ENCODE peak calls at places on chromosome 12, in four cellular contexts. One of them, this sample, is unnamed.

GRCh38 chr12:52699960-52700359 is 3.4 kb downstream of the KRT77 start:
- DNase-seq in cardiac fibroblast: no peak
- DNase-seq in iris pigment epithelial cell: no peak
- DNase-seq in NCI-H345: no peak
- DNase-seq in this sample: no peak

GRCh38 chr12:55847033-55847432 is 4.3 kb upstream of the MMP19 start:
- DNase-seq in cardiac fibroblast: peak; percentile 80
- DNase-seq in iris pigment epithelial cell: peak; percentile 86
- DNase-seq in NCI-H345: no peak
- DNase-seq in this sample: no peak

GRCh38 chr12:72178244-72178643 is 93.9 kb upstream of the TRHDE start:
- DNase-seq in cardiac fibroblast: no peak
- DNase-seq in iris pigment epithelial cell: no peak
- DNase-seq in NCI-H345: no peak
- DNase-seq in this sample: no peak

GRCh38 chr12:93908846-93909592 is 231.8 kb downstream of the CRADD start:
- DNase-seq in cardiac fibroblast: peak; percentile 78
- DNase-seq in iris pigment epithelial cell: peak; percentile 42
- DNase-seq in NCI-H345: peak; percentile 78
- DNase-seq in this sample: no peak

GRCh38 chr12:13044859-13045384 is 741 bp downstream of the FAM234B start:
- DNase-seq in cardiac fibroblast: peak; percentile 32
- DNase-seq in iris pigment epithelial cell: no peak
- DNase-seq in NCI-H345: no peak
- DNase-seq in this sample: no peak

GRCh38 chr12:76588881-76589565 is 29.5 kb upstream of the OSBPL8 start:
- DNase-seq in cardiac fibroblast: peak; percentile 91
- DNase-seq in iris pigment epithelial cell: peak; percentile 98
- DNase-seq in NCI-H345: no peak
- DNase-seq in this sample: no peak

GRCh38 chr12:77349703-77350102 is 284.3 kb upstream of the E2F7 start:
- DNase-seq in cardiac fibroblast: no peak
- DNase-seq in iris pigment epithelial cell: no peak
- DNase-seq in NCI-H345: no peak
- DNase-seq in this sample: no peak

GRCh38 chr12:709631-710030 is 42.7 kb upstream of the WNK1 start:
- DNase-seq in cardiac fibroblast: no peak
- DNase-seq in iris pigment epithelial cell: no peak
- DNase-seq in NCI-H345: no peak
- DNase-seq in this sample: no peak

GRCh38 chr12:11621797-11622423 is 27.6 kb upstream of the ETV6 start:
- DNase-seq in cardiac fibroblast: peak; percentile 21
- DNase-seq in iris pigment epithelial cell: peak; percentile 6
- DNase-seq in NCI-H345: no peak
- DNase-seq in this sample: no peak

GRCh38 chr12:10381912-10382628 is 7.8 kb downstream of the KLRK1 start:
- DNase-seq in cardiac fibroblast: no peak
- DNase-seq in iris pigment epithelial cell: no peak
- DNase-seq in NCI-H345: no peak
- DNase-seq in this sample: no peak

GRCh38 chr12:21234395-21234794 is 100.3 kb downstream of the SLCO1A2 start:
- DNase-seq in cardiac fibroblast: no peak
- DNase-seq in iris pigment epithelial cell: no peak
- DNase-seq in NCI-H345: no peak
- DNase-seq in this sample: no peak

GRCh38 chr12:27635349-27635972 is 60.8 kb upstream of the REP15 start:
- DNase-seq in cardiac fibroblast: peak; percentile 79
- DNase-seq in iris pigment epithelial cell: peak; percentile 67
- DNase-seq in NCI-H345: peak; percentile 23
- DNase-seq in this sample: no peak

GRCh38 chr12:19064713-19065112 is 64.8 kb upstream of the PLEKHA5 start:
- DNase-seq in cardiac fibroblast: no peak
- DNase-seq in iris pigment epithelial cell: no peak
- DNase-seq in NCI-H345: no peak
- DNase-seq in this sample: no peak

GRCh38 chr12:54438506-54438905 is 19.4 kb upstream of the ITGA5 start:
- DNase-seq in cardiac fibroblast: no peak
- DNase-seq in iris pigment epithelial cell: no peak
- DNase-seq in NCI-H345: no peak
- DNase-seq in this sample: no peak

GRCh38 chr12:57611116-57611809 is at the start of gene ARHGEF25:
- DNase-seq in cardiac fibroblast: peak; percentile 65
- DNase-seq in iris pigment epithelial cell: peak; percentile 50
- DNase-seq in NCI-H345: peak; percentile 56
- DNase-seq in this sample: peak; percentile 83

GRCh38 chr12:57479376-57480115 is at the start of gene ARHGAP9:
- DNase-seq in cardiac fibroblast: no peak
- DNase-seq in iris pigment epithelial cell: peak; percentile 42
- DNase-seq in NCI-H345: no peak
- DNase-seq in this sample: no peak

GRCh38 chr12:123966596-123966995 is 6.0 kb downstream of the CCDC92 start:
- DNase-seq in cardiac fibroblast: peak; percentile 23
- DNase-seq in iris pigment epithelial cell: peak; percentile 57
- DNase-seq in NCI-H345: no peak
- DNase-seq in this sample: no peak

GRCh38 chr12:16606201-16606849 is 363 bp upstream of the LMO3 start:
- DNase-seq in cardiac fibroblast: peak; percentile 72
- DNase-seq in iris pigment epithelial cell: peak; percentile 37
- DNase-seq in NCI-H345: peak; percentile 76
- DNase-seq in this sample: no peak

This sample was measured in type B pancreatic cell.